ENCODE peak calls at places on chromosome 5, in five cellular contexts. One of them, this sample, is unnamed. For H3K27me3, the result is how much of the 10 kb centered on the place peaks cover.

GRCh38 chr5:61450880-61451279 is 118.8 kb downstream of the ZSWIM6 start:
- DNase-seq in sigmoid colon: no peak
- DNase-seq in esophagus squamous epithelium: no peak
- DNase-seq in psoas muscle: no peak
- DNase-seq in GM23338: no peak
- DNase-seq in this sample: no peak

GRCh38 chr5:74420220-74420619 is 220.3 kb downstream of the ENC1 start:
- DNase-seq in sigmoid colon: no peak
- DNase-seq in esophagus squamous epithelium: no peak
- DNase-seq in psoas muscle: no peak
- DNase-seq in GM23338: no peak
- DNase-seq in this sample: no peak

GRCh38 chr5:102666164-102666951 is 88.7 kb upstream of the PAM start:
- DNase-seq in sigmoid colon: no peak
- DNase-seq in esophagus squamous epithelium: no peak
- DNase-seq in psoas muscle: no peak
- DNase-seq in GM23338: peak
- DNase-seq in this sample: no peak

GRCh38 chr5:55868846-55869245 is 17.7 kb downstream of the IL31RA start:
- DNase-seq in sigmoid colon: no peak
- DNase-seq in esophagus squamous epithelium: no peak
- DNase-seq in psoas muscle: no peak
- DNase-seq in GM23338: no peak
- DNase-seq in this sample: no peak

GRCh38 chr5:169838688-169839087 is 141.6 kb downstream of the INSYN2B start:
- DNase-seq in sigmoid colon: no peak
- DNase-seq in esophagus squamous epithelium: no peak
- DNase-seq in psoas muscle: no peak
- DNase-seq in GM23338: no peak
- DNase-seq in this sample: no peak

GRCh38 chr5:150129813-150130492 is 25.7 kb downstream of the PDGFRB start:
- DNase-seq in sigmoid colon: peak
- DNase-seq in esophagus squamous epithelium: no peak
- DNase-seq in psoas muscle: peak
- DNase-seq in GM23338: peak
- DNase-seq in this sample: peak

GRCh38 chr5:159022178-159022556 is 77.5 kb downstream of the EBF1 start:
- DNase-seq in sigmoid colon: peak
- DNase-seq in esophagus squamous epithelium: no peak
- DNase-seq in psoas muscle: peak
- DNase-seq in GM23338: no peak
- DNase-seq in this sample: no peak

GRCh38 chr5:130331332-130331731 is 427.1 kb downstream of the CHSY3 start:
- DNase-seq in sigmoid colon: no peak
- DNase-seq in esophagus squamous epithelium: no peak
- DNase-seq in psoas muscle: no peak
- DNase-seq in GM23338: no peak
- DNase-seq in this sample: no peak

GRCh38 chr5:131795879-131796792 is 681 bp downstream of the FNIP1 start:
- DNase-seq in sigmoid colon: peak
- DNase-seq in esophagus squamous epithelium: peak
- DNase-seq in psoas muscle: peak
- DNase-seq in GM23338: peak
- DNase-seq in this sample: peak

GRCh38 chr5:3598725-3599282 is 3.2 kb downstream of the IRX1 start:
- DNase-seq in sigmoid colon: no peak
- DNase-seq in esophagus squamous epithelium: no peak
- DNase-seq in psoas muscle: no peak
- DNase-seq in GM23338: no peak
- DNase-seq in this sample: peak

GRCh38 chr5:78803386-78803785 is 154.8 kb upstream of the LHFPL2 start:
- DNase-seq in sigmoid colon: peak
- DNase-seq in esophagus squamous epithelium: no peak
- DNase-seq in psoas muscle: peak
- DNase-seq in GM23338: no peak
- DNase-seq in this sample: no peak

GRCh38 chr5:139414601-139415121 is 10.8 kb upstream of the SPATA24 start:
- DNase-seq in sigmoid colon: no peak
- DNase-seq in esophagus squamous epithelium: no peak
- DNase-seq in psoas muscle: peak
- DNase-seq in GM23338: no peak
- DNase-seq in this sample: no peak

GRCh38 chr5:168224110-168224509 is 67.3 kb upstream of the WWC1 start:
- DNase-seq in sigmoid colon: no peak
- DNase-seq in esophagus squamous epithelium: no peak
- DNase-seq in psoas muscle: no peak
- DNase-seq in GM23338: no peak
- DNase-seq in this sample: no peak

GRCh38 chr5:55597014-55597981 is 62.5 kb upstream of the PLPP1 start:
- DNase-seq in sigmoid colon: peak
- DNase-seq in esophagus squamous epithelium: no peak
- DNase-seq in psoas muscle: peak
- DNase-seq in GM23338: no peak
- DNase-seq in this sample: no peak

DNA sequence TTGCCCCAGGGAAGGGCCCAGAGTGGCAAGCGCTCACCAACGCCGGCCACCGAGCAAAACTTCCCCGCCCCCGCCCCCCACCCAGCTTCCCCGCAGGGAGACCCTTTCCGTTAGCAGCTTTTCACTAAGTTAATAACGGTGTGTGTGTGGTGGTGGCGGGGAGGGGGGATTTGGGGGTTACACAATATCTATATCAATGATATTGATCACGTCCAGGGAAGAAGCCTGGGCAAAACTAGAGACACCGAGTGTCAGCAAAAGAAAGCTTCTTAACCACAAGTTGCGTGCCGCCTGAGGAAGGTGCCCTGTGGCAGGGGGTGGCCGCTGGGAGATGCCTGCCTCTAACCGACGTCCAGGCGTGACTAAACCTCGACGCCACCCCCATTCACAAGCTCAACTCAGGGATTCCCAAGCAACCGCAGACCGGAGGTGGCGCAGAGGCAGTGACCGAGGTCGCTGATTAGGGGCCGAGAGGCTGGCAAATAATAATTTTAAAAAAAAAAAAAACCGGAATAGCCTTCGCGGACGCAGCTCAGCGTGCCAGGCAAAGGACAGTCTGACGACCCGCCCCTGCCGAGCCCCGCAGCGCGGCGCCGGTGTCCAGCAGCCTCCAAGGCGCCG is 222.5 kb downstream of the MEF2C start:
- DNase-seq in sigmoid colon: no peak
- DNase-seq in esophagus squamous epithelium: no peak
- DNase-seq in psoas muscle: no peak
- DNase-seq in GM23338: peak
- DNase-seq in this sample: peak
- H3K27me3 ChIP-seq in sigmoid colon: half or more
- H3K27me3 ChIP-seq in esophagus squamous epithelium: under half
- H3K27me3 ChIP-seq in psoas muscle: half or more
- H3K27me3 ChIP-seq in GM23338: half or more
- H3K27me3 ChIP-seq in this sample: half or more

GRCh38 chr5:88881566-88881965 is 1.4 kb downstream of the MEF2C start:
- DNase-seq in sigmoid colon: no peak
- DNase-seq in esophagus squamous epithelium: no peak
- DNase-seq in psoas muscle: no peak
- DNase-seq in GM23338: no peak
- DNase-seq in this sample: no peak
- H3K27me3 ChIP-seq in sigmoid colon: under half
- H3K27me3 ChIP-seq in esophagus squamous epithelium: under half
- H3K27me3 ChIP-seq in psoas muscle: under half
- H3K27me3 ChIP-seq in GM23338: half or more
- H3K27me3 ChIP-seq in this sample: under half

GRCh38 chr5:77211013-77211690 is 672 bp downstream of the PDE8B start:
- DNase-seq in sigmoid colon: no peak
- DNase-seq in esophagus squamous epithelium: no peak
- DNase-seq in psoas muscle: no peak
- DNase-seq in GM23338: peak
- DNase-seq in this sample: peak

GRCh38 chr5:77211691-77212047 is 1.2 kb downstream of the PDE8B start:
- DNase-seq in sigmoid colon: no peak
- DNase-seq in esophagus squamous epithelium: no peak
- DNase-seq in psoas muscle: no peak
- DNase-seq in GM23338: no peak
- DNase-seq in this sample: no peak

GRCh38 chr5:77208507-77209163 is 1.8 kb upstream of the PDE8B start:
- DNase-seq in sigmoid colon: no peak
- DNase-seq in esophagus squamous epithelium: no peak
- DNase-seq in psoas muscle: no peak
- DNase-seq in GM23338: no peak
- DNase-seq in this sample: no peak

GRCh38 chr5:77210091-77211012 is at the start of gene PDE8B:
- DNase-seq in sigmoid colon: no peak
- DNase-seq in esophagus squamous epithelium: no peak
- DNase-seq in psoas muscle: no peak
- DNase-seq in GM23338: peak
- DNase-seq in this sample: peak

GRCh38 chr5:77209495-77210090 is 887 bp upstream of the PDE8B start:
- DNase-seq in sigmoid colon: no peak
- DNase-seq in esophagus squamous epithelium: no peak
- DNase-seq in psoas muscle: no peak
- DNase-seq in GM23338: no peak
- DNase-seq in this sample: peak
- H3K27me3 ChIP-seq in sigmoid colon: under half
- H3K27me3 ChIP-seq in esophagus squamous epithelium: under half
- H3K27me3 ChIP-seq in psoas muscle: half or more
- H3K27me3 ChIP-seq in GM23338: half or more
- H3K27me3 ChIP-seq in this sample: under half

GRCh38 chr5:135034186-135034962 is at the start of gene PITX1:
- DNase-seq in sigmoid colon: no peak
- DNase-seq in esophagus squamous epithelium: no peak
- DNase-seq in psoas muscle: peak
- DNase-seq in GM23338: peak
- DNase-seq in this sample: peak
- H3K27me3 ChIP-seq in sigmoid colon: half or more
- H3K27me3 ChIP-seq in esophagus squamous epithelium: under half
- H3K27me3 ChIP-seq in psoas muscle: under half
- H3K27me3 ChIP-seq in GM23338: half or more
- H3K27me3 ChIP-seq in this sample: half or more

GRCh38 chr5:1885777-1886633 is 3.3 kb upstream of the IRX4 start:
- DNase-seq in sigmoid colon: no peak
- DNase-seq in esophagus squamous epithelium: no peak
- DNase-seq in psoas muscle: peak
- DNase-seq in GM23338: peak
- DNase-seq in this sample: peak
- H3K27me3 ChIP-seq in sigmoid colon: half or more
- H3K27me3 ChIP-seq in esophagus squamous epithelium: under half
- H3K27me3 ChIP-seq in psoas muscle: half or more
- H3K27me3 ChIP-seq in GM23338: half or more
- H3K27me3 ChIP-seq in this sample: half or more

This sample was measured in H7.